ENCODE peak calls at places on chromosomes 12 and 14, in ten cellular contexts. Y, M, X, Z, U, N, W, D, F and T are unnamed samples.

GRCh38 chr14:33271216-33271615 is 332.5 kb downstream of the NPAS3 start:
- DNase-seq in Y (no peak), M (no peak), X (no peak), Z (no peak), U (no peak), N (no peak), W (no peak), D (no peak), F (no peak), T (no peak)

GRCh38 chr12:6285532-6286306 is 24.8 kb upstream of the PLEKHG6 start:
- DNase-seq in Y (no peak), M (no peak), X (no peak), Z (no peak), U (no peak), N (no peak), W (no peak), D (no peak), F (no peak), T (no peak)

GRCh38 chr12:49541140-49541861 is 2.5 kb downstream of the KCNH3 start:
- DNase-seq in Y (no peak), M (no peak), X (no peak), Z (no peak), U (no peak), N (no peak), W (peak), D (no peak), F (no peak), T (no peak)

GRCh38 chr12:3752096-3752709 is 706 bp downstream of the CRACR2A start:
- DNase-seq in Y (no peak), M (peak), X (peak), Z (peak), U (peak), N (no peak), W (peak), D (no peak), F (peak), T (no peak)

GRCh38 chr12:5514545-5514944 is 82.6 kb downstream of the NTF3 start:
- DNase-seq in Y (no peak), M (no peak), X (no peak), Z (no peak), U (no peak), N (no peak), W (no peak), D (no peak), F (no peak), T (no peak)

GRCh38 chr12:1398673-1399072 is 195.7 kb downstream of the FBXL14 start:
- DNase-seq in Y (no peak), M (no peak), X (peak), Z (no peak), U (no peak), N (no peak), W (no peak), D (no peak), F (no peak), T (no peak)

GRCh38 chr12:34109390-34109789 is 87.1 kb downstream of the ALG10 start:
- DNase-seq in Y (no peak), M (no peak), X (no peak), Z (no peak), U (no peak), N (no peak), W (no peak), D (no peak), F (no peak), T (no peak)

GRCh38 chr14:83172363-83172762 is 1638.7 kb upstream of the SEL1L start:
- DNase-seq in Y (no peak), M (no peak), X (no peak), Z (no peak), U (no peak), N (no peak), W (no peak), D (no peak), F (no peak), T (no peak)

GRCh38 chr12:109289004-109289403 is 20.1 kb downstream of the FOXN4 start:
- DNase-seq in Y (no peak), M (no peak), X (no peak), Z (no peak), U (no peak), N (no peak), W (no peak), D (no peak), F (no peak), T (no peak)

GRCh38 chr12:51826881-51827280 is 21.6 kb downstream of the FIGNL2 start:
- DNase-seq in Y (no peak), M (no peak), X (no peak), Z (no peak), U (no peak), N (no peak), W (no peak), D (no peak), F (no peak), T (no peak)

GRCh38 chr12:4287325-4288290 is 14.0 kb downstream of the CCND2 start:
- DNase-seq in Y (no peak), M (no peak), X (no peak), Z (no peak), U (no peak), N (no peak), W (no peak), D (no peak), F (no peak), T (no peak)